ENCODE peak calls at places on chromosomes 12 and 14, in seven cellular contexts. K, C, L, U, T, Y and V are unnamed samples. For H3K4me1 and H3K27me3, the result is how much of the 10 kb centered on the place peaks cover.

GRCh38 chr14:37179896-37180502 is 7.6 kb upstream of the SLC25A21 start:
- DNase-seq in U (no peak), C (no peak), K (no peak), Y (no peak), L (no peak), T (no peak), V (no peak)

GRCh38 chr14:93859957-93860356 is 67.2 kb upstream of the FAM181A start:
- DNase-seq in L (no peak), Y (no peak), T (peak), U (no peak), C (no peak), K (no peak), V (no peak)

GRCh38 chr12:64385019-64385418 is 5.5 kb downstream of the C12orf56 start:
- DNase-seq in T (no peak), K (no peak), C (no peak), U (no peak), Y (no peak), L (peak), V (no peak)

GRCh38 chr12:16435875-16436554 is 88.6 kb downstream of the MGST1 start:
- DNase-seq in U (no peak), L (no peak), C (no peak), Y (peak), T (no peak), K (no peak), V (no peak)

GRCh38 chr12:52740591-52740990 is 36.6 kb downstream of the KRT76 start:
- DNase-seq in K (no peak), T (no peak), U (no peak), L (no peak), Y (no peak), C (no peak), V (no peak)

GRCh38 chr12:18165422-18165871 is 75.5 kb upstream of the RERGL start:
- DNase-seq in K (no peak), Y (no peak), U (no peak), T (no peak), C (no peak), L (no peak), V (no peak)

GRCh38 chr12:106392746-106393145 is 35.2 kb downstream of the POLR3B start:
- DNase-seq in U (no peak), T (no peak), K (no peak), Y (no peak), L (no peak), C (no peak), V (no peak)

GRCh38 chr12:27539191-27539631 is 15.2 kb downstream of the PPFIBP1 start:
- DNase-seq in T (no peak), U (no peak), K (no peak), L (no peak), C (no peak), Y (no peak), V (no peak)

GRCh38 chr14:87002831-87003230 is 990.2 kb downstream of the GALC start:
- DNase-seq in K (no peak), L (no peak), U (no peak), T (no peak), C (no peak), Y (no peak), V (no peak)

GRCh38 chr12:111024205-111024794 is 103.9 kb upstream of the MYL2 start:
- DNase-seq in C (peak), K (no peak), T (peak), L (peak), U (peak), Y (peak), V (no peak)

GRCh38 chr14:99720941-99721791 is 37.1 kb downstream of the CYP46A1 start:
- DNase-seq in K (no peak), L (no peak), T (no peak), Y (no peak), C (no peak), U (peak), V (peak)

GRCh38 chr12:3837049-3837448 is 36.1 kb downstream of the PARP11 start:
- DNase-seq in K (no peak), C (no peak), L (no peak), T (no peak), U (no peak), Y (no peak), V (no peak)

GRCh38 chr14:51852541-51852940 is 7.9 kb upstream of the GNG2 start:
- DNase-seq in T (no peak), U (no peak), L (no peak), K (no peak), C (no peak), Y (no peak), V (no peak)

DNA sequence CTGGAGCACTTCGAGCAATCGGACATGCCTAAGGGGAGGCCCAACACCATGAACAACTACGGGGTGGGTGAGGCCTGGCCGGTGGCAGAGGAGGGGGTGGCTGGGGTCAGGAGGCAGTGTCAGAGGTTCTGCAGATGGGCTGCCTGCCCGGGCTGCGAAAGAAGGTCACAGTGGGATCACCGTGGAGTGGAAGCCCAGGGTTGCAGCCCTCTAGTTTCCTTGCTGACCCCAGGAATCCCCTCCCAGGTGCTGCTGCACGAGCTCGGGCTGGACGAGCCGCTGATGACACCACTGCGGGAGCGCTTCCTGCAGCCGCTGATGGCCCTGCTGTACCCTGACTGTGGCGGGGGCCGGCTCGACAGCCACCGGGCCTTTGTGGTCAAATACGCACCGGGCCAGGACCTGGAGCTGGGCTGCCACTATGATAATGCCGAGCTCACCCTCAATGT is 1.9 kb upstream of the ARL6IP4 start:
- DNase-seq in Y (no peak), C (no peak), K (no peak), L (no peak), U (no peak), T (no peak), V (no peak)
- H3K4me1 ChIP-seq in Y (half or more), C (under half), K (under half), L (half or more), U (under half), T (under half), V (under half)

DNA sequence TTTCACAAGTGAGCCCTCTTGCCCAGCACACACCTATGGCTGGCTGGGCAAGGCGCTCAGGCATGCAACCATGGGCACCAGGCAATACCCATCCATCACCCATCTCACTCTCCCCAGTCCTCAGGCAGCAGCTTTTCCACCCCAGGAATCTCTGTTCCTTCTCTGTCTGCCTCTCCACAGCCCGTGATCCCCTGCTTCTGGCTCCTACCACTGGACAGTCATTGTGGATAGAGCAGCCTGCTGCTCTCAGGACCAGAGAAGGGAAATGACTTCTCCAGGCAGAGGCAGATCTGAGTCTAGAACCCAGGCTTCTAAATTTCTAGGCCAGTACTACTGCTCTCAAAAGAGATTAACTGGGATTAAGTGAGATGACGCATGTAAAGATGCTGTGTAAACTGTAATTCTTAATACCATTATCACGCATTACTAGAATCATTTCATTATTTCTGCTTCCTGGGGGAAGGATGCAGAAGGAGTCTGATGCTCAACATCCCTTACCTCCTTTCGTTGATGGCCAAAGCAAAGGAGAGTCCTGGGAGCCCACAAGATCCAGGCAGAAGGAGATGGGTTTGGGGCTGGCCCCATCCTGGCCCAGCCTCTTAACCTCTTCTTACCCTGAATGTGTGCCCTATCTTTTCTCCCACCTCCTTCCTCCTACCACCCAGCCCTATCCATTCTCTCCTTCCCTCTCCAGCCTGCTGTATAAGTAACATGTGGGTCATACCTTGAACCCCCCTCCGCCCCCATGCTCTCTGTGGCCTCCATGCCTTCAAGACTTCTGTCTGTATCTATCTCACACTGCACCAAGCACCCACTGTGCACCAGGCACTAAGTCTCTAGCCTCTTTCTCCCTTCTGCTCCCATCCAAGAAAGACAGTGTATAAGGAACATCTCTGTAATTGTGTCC is 4.8 kb upstream of the AQP5 start:
- DNase-seq in C (no peak), U (no peak), K (no peak), Y (no peak), T (no peak), L (no peak), V (peak)
- H3K27me3 ChIP-seq in C (under half), U (under half), K (under half), Y (under half), T (half or more), L (under half), V (under half)

DNA sequence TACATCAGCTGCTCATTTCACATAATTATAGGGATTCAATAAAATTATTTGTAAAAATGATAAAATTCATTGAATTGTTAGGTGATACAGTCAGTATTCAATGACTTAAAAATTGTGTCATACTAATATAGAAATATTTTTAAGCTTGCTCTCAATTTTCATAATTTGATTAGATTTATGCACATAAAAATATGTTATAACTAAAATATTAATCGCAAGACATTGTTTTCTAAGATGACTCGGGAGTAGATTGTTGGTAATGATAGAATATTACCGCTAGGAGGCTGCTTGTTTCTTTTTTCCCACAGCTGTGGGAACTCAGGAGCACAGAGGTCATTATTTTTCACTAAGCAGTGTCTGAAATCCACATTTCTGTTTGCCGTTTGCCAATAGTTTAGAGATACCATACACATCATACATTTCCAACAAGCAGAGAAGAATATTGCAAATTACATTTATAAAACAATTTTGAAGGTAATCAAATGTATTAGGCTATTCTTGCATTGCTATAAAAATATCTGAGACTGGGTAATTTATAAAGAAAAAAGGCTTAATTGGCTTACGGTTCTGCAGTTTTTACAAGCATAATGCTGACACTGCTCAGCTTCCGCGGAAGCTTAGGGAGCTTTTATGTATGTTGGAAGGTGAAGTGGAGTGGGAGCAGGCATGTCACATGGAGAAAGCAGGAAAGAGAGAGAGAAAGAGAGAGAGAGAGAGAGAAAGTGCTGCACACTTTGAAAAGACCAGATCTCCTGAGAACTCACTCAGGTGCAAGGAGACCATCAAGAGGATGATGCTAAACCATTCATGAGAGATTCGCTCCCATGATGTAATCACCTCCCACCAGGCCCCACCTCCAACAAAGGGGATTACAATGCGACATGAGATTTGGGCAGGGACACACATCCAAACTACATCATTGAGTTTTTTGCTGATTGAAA is 9.2 kb downstream of the CD69 start:
- DNase-seq in U (no peak), T (no peak), Y (no peak), K (no peak), L (peak), C (no peak), V (no peak)
- H3K4me1 ChIP-seq in U (under half), T (under half), Y (under half), K (under half), L (under half), C (under half), V (under half)

GRCh38 chr12:91163116-91163515 is 19.5 kb downstream of the DCN start:
- DNase-seq in T (no peak), C (no peak), Y (no peak), U (no peak), L (no peak), K (no peak), V (no peak)
- H3K27me3 ChIP-seq in T (under half), C (under half), Y (under half), U (under half), L (under half), K (under half), V (under half)

GRCh38 chr12:66195242-66195641 is 6.2 kb downstream of the IRAK3 start:
- DNase-seq in Y (no peak), U (no peak), K (no peak), L (no peak), C (no peak), T (no peak), V (no peak)
- H3K4me1 ChIP-seq in Y (under half), U (under half), K (under half), L (under half), C (under half), T (under half), V (under half)

DNA sequence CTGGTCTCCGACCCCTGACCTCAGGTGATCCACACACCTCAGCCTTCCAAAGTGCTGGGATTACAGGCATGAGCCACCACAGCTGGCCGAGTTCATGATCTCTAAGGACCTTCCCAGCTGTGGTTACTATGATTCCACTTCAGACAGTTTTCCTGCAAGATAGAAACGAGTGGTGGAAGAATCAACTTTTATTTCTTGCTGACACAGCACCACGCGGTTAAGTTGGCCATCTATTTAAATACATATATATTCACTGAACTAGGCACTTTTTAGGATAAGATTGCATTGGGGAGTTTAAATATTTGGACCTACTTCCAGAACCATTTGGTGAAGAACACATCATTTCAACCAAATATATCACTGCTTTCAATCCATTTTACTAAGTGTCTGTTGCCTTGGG is 213.4 kb downstream of the TBX5 start:
- DNase-seq in K (no peak), Y (no peak), T (no peak), U (no peak), C (no peak), L (no peak), V (no peak)
- H3K27me3 ChIP-seq in K (under half), Y (under half), T (under half), U (under half), C (under half), L (under half), V (under half)

GRCh38 chr12:81084848-81085350 is 7.0 kb downstream of the ACSS3 start:
- DNase-seq in Y (no peak), T (no peak), C (no peak), K (no peak), L (no peak), U (no peak), V (no peak)
- H3K4me1 ChIP-seq in Y (under half), T (under half), C (under half), K (under half), L (under half), U (under half), V (under half)